ENCODE peak calls at places on chromosomes 4 and X, in six cellular contexts. Y is ovary, W is fibroblast of lung, G is tibial nerve, F is right cardiac atrium, X is lower lobe of right lung. Q is an unnamed sample.

GRCh38 chr4:119526786-119527550 is 101.6 kb downstream of the PDE5A start:
- DNase-seq in Y (no peak), W (peak; percentile 79), G (no peak), F (no peak), X (no peak), Q (no peak)

GRCh38 chrX:30067677-30068076 is 147.7 kb upstream of the MAGEB2 start:
- DNase-seq in Y (no peak), W (no peak), G (no peak), F (no peak), X (no peak), Q (no peak)

GRCh38 chr4:121696641-121697461 is at the start of gene ANXA5:
- DNase-seq in Y (peak; percentile 94), W (peak; percentile 87), G (peak; percentile 68), F (peak; percentile 97), X (peak; percentile 94), Q (peak; percentile 95)

GRCh38 chrX:3532571-3532970 is 180.9 kb downstream of the PRKX start:
- DNase-seq in Y (no peak), W (no peak), G (no peak), F (no peak), X (no peak), Q (no peak)

GRCh38 chr4:14855719-14856075 is 146.6 kb upstream of the CPEB2 start:
- DNase-seq in Y (no peak), W (no peak), G (no peak), F (no peak), X (no peak), Q (no peak)

GRCh38 chr4:20395160-20395773 is 143.6 kb downstream of the SLIT2 start:
- DNase-seq in Y (no peak), W (peak; percentile 14), G (no peak), F (peak; percentile 34), X (no peak), Q (peak; percentile 7)

GRCh38 chr4:170414961-170415360 is 325.2 kb upstream of the AADAT start:
- DNase-seq in Y (no peak), W (no peak), G (no peak), F (no peak), X (no peak), Q (no peak)

GRCh38 chr4:54526560-54526959 is 131.2 kb upstream of the KIT start:
- DNase-seq in Y (no peak), W (no peak), G (no peak), F (no peak), X (no peak), Q (no peak)

GRCh38 chrX:21870494-21870893 is 14.7 kb downstream of the YY2 start:
- DNase-seq in Y (no peak), W (no peak), G (no peak), F (no peak), X (no peak), Q (no peak)

GRCh38 chr4:832536-832935 is 6.6 kb upstream of the CPLX1 start:
- DNase-seq in Y (no peak), W (no peak), G (no peak), F (no peak), X (peak; percentile 42), Q (peak; percentile 68)

GRCh38 chr4:834368-835147 is 8.6 kb upstream of the CPLX1 start:
- DNase-seq in Y (no peak), W (no peak), G (no peak), F (no peak), X (peak; percentile 32), Q (peak; percentile 55)

GRCh38 chr4:833156-833555 is 7.2 kb upstream of the CPLX1 start:
- DNase-seq in Y (no peak), W (no peak), G (no peak), F (no peak), X (peak; percentile 28), Q (no peak)

GRCh38 chr4:835148-836002 is 9.4 kb upstream of the CPLX1 start:
- DNase-seq in Y (no peak), W (no peak), G (no peak), F (peak; percentile 68), X (peak; percentile 57), Q (peak; percentile 91)

DNA sequence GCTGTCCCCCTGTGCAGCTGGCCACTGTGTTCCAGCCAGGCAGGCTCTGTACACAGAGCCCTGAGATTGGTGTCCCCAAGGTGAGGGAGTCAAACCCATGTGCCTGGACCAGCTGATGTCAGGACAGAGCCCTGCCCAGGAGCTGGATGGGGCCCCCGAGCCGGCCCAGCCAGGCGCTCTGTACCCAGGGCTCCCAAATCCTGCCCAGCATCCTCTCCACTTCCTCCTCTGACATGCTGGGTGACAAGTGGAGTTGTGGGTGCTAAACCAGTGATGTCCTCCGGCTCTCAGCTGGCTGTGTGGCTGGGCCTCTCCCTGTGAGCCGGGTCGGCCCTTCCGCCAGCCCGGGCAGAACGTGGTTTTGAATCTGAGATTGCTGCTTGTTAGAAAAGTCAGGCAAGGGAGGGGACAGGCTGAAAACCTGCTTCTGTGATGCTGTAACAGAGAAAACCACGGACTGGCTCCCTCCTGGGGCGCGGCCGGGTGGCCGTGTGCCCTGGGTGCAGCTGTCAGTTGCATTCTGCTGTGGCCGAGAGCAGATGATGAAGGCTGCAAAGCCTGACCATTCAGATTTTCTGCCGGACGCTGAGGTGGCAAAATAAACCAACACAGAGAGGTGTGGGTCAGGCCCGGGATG is 7.9 kb upstream of the CPLX1 start:
- DNase-seq in Y (no peak), W (no peak), G (no peak), F (no peak), X (peak; percentile 24), Q (peak; percentile 42)
- H3K4me3 ChIP-seq in Y (no peak overlapping the region), W (no peak overlapping the region), G (no peak overlapping the region), F (no peak overlapping the region), X (no peak overlapping the region), Q (no peak overlapping the region)

GRCh38 chr4:2804449-2804972 is 11.6 kb downstream of the SH3BP2 start:
- DNase-seq in Y (peak; percentile 37), W (no peak), G (no peak), F (peak; percentile 52), X (peak; percentile 39), Q (no peak)

GRCh38 chr4:2804973-2805501 is 12.2 kb downstream of the SH3BP2 start:
- DNase-seq in Y (peak; percentile 33), W (no peak), G (no peak), F (peak; percentile 51), X (peak; percentile 45), Q (no peak)

GRCh38 chr4:2803624-2804448 is 11.0 kb downstream of the SH3BP2 start:
- DNase-seq in Y (peak; percentile 34), W (no peak), G (no peak), F (peak; percentile 70), X (peak; percentile 81), Q (peak; percentile 65)

GRCh38 chr4:2800691-2801596 is 8.1 kb downstream of the SH3BP2 start:
- DNase-seq in Y (peak; percentile 88), W (peak; percentile 73), G (peak; percentile 64), F (peak; percentile 97), X (peak; percentile 90), Q (peak; percentile 66)

DNA sequence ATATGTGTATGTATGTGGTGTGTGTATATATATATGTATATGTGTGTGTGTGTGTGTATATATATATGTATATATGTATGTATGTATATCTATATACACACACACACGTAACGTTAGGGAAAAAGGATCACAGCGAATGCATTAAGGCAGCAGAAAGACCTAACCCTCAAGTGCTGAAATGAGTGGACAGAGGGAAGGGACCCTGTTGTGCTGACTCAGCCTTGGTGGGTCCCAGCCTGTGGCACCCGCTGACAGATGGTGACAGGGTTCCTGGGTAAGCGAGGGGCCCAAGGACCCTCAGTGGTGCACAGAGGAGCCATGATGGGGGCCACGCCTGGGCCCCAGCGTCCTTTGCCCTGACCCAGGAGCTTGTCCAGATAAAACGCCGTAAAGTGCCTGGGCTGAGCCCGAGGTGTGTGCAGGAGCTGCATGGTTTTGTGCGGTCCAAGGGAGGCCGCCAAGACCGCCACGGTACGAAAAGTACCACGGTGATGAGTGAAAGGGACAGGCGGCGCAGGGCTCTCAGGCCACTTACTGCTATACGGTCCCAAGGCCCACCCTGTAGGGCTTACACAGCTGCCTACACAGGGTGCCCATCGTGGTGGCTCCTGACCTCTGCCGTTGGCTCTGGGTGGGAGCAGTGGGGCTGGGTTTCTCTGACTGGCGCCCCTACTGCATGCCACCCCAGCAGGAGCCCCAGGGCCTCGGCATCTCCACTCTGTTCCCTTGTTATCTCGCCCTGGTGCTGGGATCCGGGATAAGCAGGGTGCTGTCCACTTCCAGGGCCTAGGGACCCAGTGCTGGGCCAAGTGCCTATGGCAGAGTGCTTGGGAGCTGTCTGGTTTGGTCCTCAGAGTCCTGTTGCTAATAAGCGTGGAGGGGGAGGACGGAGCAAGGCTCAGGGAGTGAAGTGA is 10.0 kb downstream of the SH3BP2 start:
- DNase-seq in Y (peak; percentile 17), W (no peak), G (no peak), F (peak; percentile 51), X (peak; percentile 41), Q (peak; percentile 61)
- H3K4me1 ChIP-seq in Y (peaks cover 30% of the 10 kb centered on the region), W (peaks cover 29% of the 10 kb centered on the region), G (peaks cover 95% of the 10 kb centered on the region), F (peaks cover 41% of the 10 kb centered on the region), X (peaks cover 96% of the 10 kb centered on the region), Q (peaks cover 39% of the 10 kb centered on the region)

GRCh38 chrX:42102586-42103282 is 179.4 kb upstream of the CASK start:
- DNase-seq in Y (no peak), W (peak; percentile 47), G (no peak), F (no peak), X (no peak), Q (no peak)

GRCh38 chrX:42109428-42109827 is 186.1 kb upstream of the CASK start:
- DNase-seq in Y (no peak), W (no peak), G (no peak), F (no peak), X (no peak), Q (no peak)

GRCh38 chrX:42107495-42108139 is 184.3 kb upstream of the CASK start:
- DNase-seq in Y (no peak), W (no peak), G (no peak), F (no peak), X (no peak), Q (no peak)

GRCh38 chrX:42106556-42106955 is 183.2 kb upstream of the CASK start:
- DNase-seq in Y (no peak), W (no peak), G (no peak), F (no peak), X (no peak), Q (no peak)

GRCh38 chrX:42108140-42108503 is 184.8 kb upstream of the CASK start:
- DNase-seq in Y (no peak), W (no peak), G (no peak), F (no peak), X (no peak), Q (no peak)
- H3K27me3 ChIP-seq in Y (no peaks in the 10 kb centered on the region), W (no peaks in the 10 kb centered on the region), G (no peaks in the 10 kb centered on the region), F (no peaks in the 10 kb centered on the region), X (no peaks in the 10 kb centered on the region), Q (no peaks in the 10 kb centered on the region)

GRCh38 chrX:147912093-147912801 is 528 bp downstream of the FMR1 start:
- DNase-seq in Y (peak; percentile 59), W (peak; percentile 46), G (no peak), F (peak; percentile 71), X (peak; percentile 39), Q (peak; percentile 13)

GRCh38 chrX:147913570-147913969 is 1.9 kb downstream of the FMR1 start:
- DNase-seq in Y (no peak), W (no peak), G (no peak), F (no peak), X (no peak), Q (no peak)

GRCh38 chrX:147911192-147912022 is at the start of gene FMR1:
- DNase-seq in Y (peak; percentile 95), W (peak; percentile 82), G (peak; percentile 89), F (peak; percentile 97), X (peak; percentile 95), Q (peak; percentile 93)

GRCh38 chrX:147916375-147916968 is 4.8 kb downstream of the FMR1 start:
- DNase-seq in Y (no peak), W (no peak), G (no peak), F (no peak), X (no peak), Q (no peak)

DNA sequence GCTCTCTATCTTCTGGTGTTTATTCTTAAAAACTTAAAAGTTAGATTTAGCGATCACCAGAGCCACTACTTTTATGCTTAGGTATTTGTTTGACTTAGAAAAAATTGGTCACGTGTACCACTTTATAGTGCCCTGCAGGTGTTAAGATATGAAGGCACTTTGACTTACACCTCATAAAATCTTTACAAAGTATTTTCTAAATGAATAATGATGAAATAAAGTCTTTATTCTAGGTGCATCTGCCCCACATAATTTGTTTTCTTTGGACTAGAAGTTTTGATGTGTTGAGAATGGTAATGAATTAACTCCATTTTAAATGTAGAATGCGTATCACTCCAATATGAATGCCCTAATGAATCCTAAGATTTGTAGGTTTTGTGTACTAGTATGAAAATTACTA is 2.9 kb downstream of the FMR1 start:
- DNase-seq in Y (no peak), W (no peak), G (no peak), F (no peak), X (no peak), Q (no peak)
- H3K4me3 ChIP-seq in Y (no peak overlapping the region), W (no peak overlapping the region), G (no peak overlapping the region), F (no peak overlapping the region), X (no peak overlapping the region), Q (no peak overlapping the region)

Q was measured in pancreas.